ENCODE peak calls at places on chromosomes 11 and 22, in seven cellular contexts. P, Z, A, T, Y, B and J are unnamed samples.

GRCh38 chr11:70769106-70769505 is 370.8 kb downstream of the CTTN start:
- DNase-seq in Z (no peak), Y (no peak), P (no peak), T (peak; percentile 54), A (no peak), B (no peak), J (no peak)

GRCh38 chr11:17256512-17256911 is 20.0 kb upstream of the NUCB2 start:
- DNase-seq in Z (peak; percentile 98), A (no peak), Y (no peak), P (no peak), B (no peak), T (no peak), J (no peak)

GRCh38 chr11:59669611-59670009 is 773 bp upstream of the PATL1 start:
- DNase-seq in P (no peak), Y (no peak), A (peak; percentile 19), B (no peak), Z (no peak), T (peak; percentile 73), J (peak; percentile 51)

GRCh38 chr22:30224161-30224857 is 22.2 kb downstream of the LIF start:
- DNase-seq in Z (no peak), A (no peak), P (no peak), T (no peak), Y (no peak), B (no peak), J (no peak)

GRCh38 chr11:62721994-62722393 is 5.3 kb downstream of the HNRNPUL2 start:
- DNase-seq in B (no peak), P (no peak), T (no peak), Y (no peak), Z (no peak), A (no peak), J (no peak)

GRCh38 chr11:112902411-112903011 is 58.7 kb upstream of the NCAM1 start:
- DNase-seq in P (no peak), Y (no peak), T (no peak), A (no peak), Z (no peak), B (no peak), J (no peak)

GRCh38 chr11:93567406-93567819 is 24.2 kb upstream of the SMCO4 start:
- DNase-seq in T (peak; percentile 94), P (no peak), Z (no peak), A (peak; percentile 46), B (no peak), Y (no peak), J (peak; percentile 26)

GRCh38 chr11:117664897-117665296 is 132.1 kb downstream of the DSCAML1 start:
- DNase-seq in A (no peak), T (no peak), Z (no peak), Y (no peak), B (no peak), P (no peak), J (no peak)

GRCh38 chr11:109808569-109808968 is 284.6 kb upstream of the ZC3H12C start:
- DNase-seq in Z (peak; percentile 9), Y (no peak), B (no peak), A (no peak), P (no peak), T (no peak), J (no peak)

GRCh38 chr11:26993965-26994446 is at the start of gene FIBIN:
- DNase-seq in A (no peak), B (no peak), P (no peak), Y (no peak), Z (peak; percentile 59), T (peak; percentile 77), J (no peak)

GRCh38 chr11:35649984-35650383 is 12.6 kb upstream of the TRIM44 start:
- DNase-seq in B (no peak), T (no peak), Z (no peak), Y (no peak), P (no peak), A (no peak), J (no peak)

GRCh38 chr11:72224587-72225410 is at the start of gene INPPL1:
- DNase-seq in Z (no peak), A (no peak), P (no peak), T (peak; percentile 78), B (peak; percentile 21), Y (no peak), J (peak; percentile 42)

GRCh38 chr11:102853055-102853454 is 9.6 kb upstream of the MMP3 start:
- DNase-seq in Y (no peak), B (no peak), Z (no peak), A (no peak), T (no peak), P (no peak), J (no peak)

GRCh38 chr22:46006379-46007002 is 29.5 kb upstream of the WNT7B start:
- DNase-seq in B (peak; percentile 75), A (peak; percentile 81), P (peak; percentile 79), Z (no peak), Y (peak; percentile 89), T (peak; percentile 96), J (peak; percentile 80)

GRCh38 chr11:66559141-66559861 is 9.1 kb downstream of the CTSF start:
- DNase-seq in Z (no peak), P (no peak), B (no peak), A (no peak), T (no peak), Y (peak; percentile 62), J (no peak)

GRCh38 chr11:71255323-71255722 is 2.9 kb upstream of the SHANK2 start:
- DNase-seq in T (no peak), Y (no peak), B (no peak), Z (no peak), A (no peak), P (no peak), J (no peak)

GRCh38 chr11:119405986-119406385 is 17.0 kb downstream of the THY1 start:
- DNase-seq in Z (no peak), B (no peak), T (no peak), A (no peak), P (no peak), Y (no peak), J (no peak)

GRCh38 chr22:26939466-26939865 is 282.1 kb downstream of the MIAT start:
- DNase-seq in Y (no peak), A (no peak), P (no peak), B (no peak), T (no peak), Z (no peak), J (no peak)

GRCh38 chr11:111459506-111460270 is 52.5 kb downstream of the BTG4 start:
- DNase-seq in Z (no peak), P (no peak), Y (no peak), B (no peak), T (no peak), A (no peak), J (no peak)

GRCh38 chr11:70466154-70466553 is 67.8 kb downstream of the CTTN start:
- DNase-seq in Z (no peak), A (no peak), T (no peak), P (no peak), Y (no peak), B (no peak), J (no peak)

GRCh38 chr22:27349456-27349855 is 452.1 kb downstream of the MN1 start:
- DNase-seq in A (no peak), Y (no peak), B (no peak), P (no peak), Z (no peak), T (no peak), J (no peak)